ENCODE peak calls at places on chromosomes 13 and 19, in seven cellular contexts. One of them, this sample, is unnamed.

GRCh38 chr19:51521796-51522195 is 9.7 kb downstream of the SIGLEC6 start:
- DNase-seq in pancreas: no peak
- DNase-seq in heart right ventricle: no peak
- DNase-seq in cardiac fibroblast: no peak
- DNase-seq in upper lobe of right lung: no peak
- DNase-seq in prostate gland: no peak
- DNase-seq in ovary: no peak
- DNase-seq in this sample: no peak

GRCh38 chr13:70527553-70527952 is 419.3 kb upstream of the KLHL1 start:
- DNase-seq in heart right ventricle: no peak
- DNase-seq in ovary: no peak
- DNase-seq in prostate gland: no peak
- DNase-seq in cardiac fibroblast: no peak
- DNase-seq in upper lobe of right lung: no peak
- DNase-seq in pancreas: no peak
- DNase-seq in this sample: no peak

GRCh38 chr13:85738696-85739320 is 60.4 kb downstream of the SLITRK6 start:
- DNase-seq in prostate gland: no peak
- DNase-seq in cardiac fibroblast: no peak
- DNase-seq in heart right ventricle: no peak
- DNase-seq in upper lobe of right lung: no peak
- DNase-seq in ovary: no peak
- DNase-seq in pancreas: no peak
- DNase-seq in this sample: no peak

GRCh38 chr13:97344250-97345175 is 89.5 kb upstream of the RAP2A start:
- DNase-seq in cardiac fibroblast: peak; percentile 80
- DNase-seq in prostate gland: peak; percentile 42
- DNase-seq in pancreas: peak; percentile 36
- DNase-seq in ovary: peak; percentile 62
- DNase-seq in heart right ventricle: peak; percentile 70
- DNase-seq in upper lobe of right lung: no peak
- DNase-seq in this sample: peak; percentile 81

GRCh38 chr13:113109151-113110047 is 3.8 kb downstream of the F7 start:
- DNase-seq in pancreas: no peak
- DNase-seq in prostate gland: no peak
- DNase-seq in ovary: peak; percentile 20
- DNase-seq in upper lobe of right lung: peak; percentile 56
- DNase-seq in heart right ventricle: no peak
- DNase-seq in cardiac fibroblast: no peak
- DNase-seq in this sample: peak; percentile 58

GRCh38 chr19:17797397-17798201 is 2.7 kb downstream of the B3GNT3 start:
- DNase-seq in cardiac fibroblast: no peak
- DNase-seq in prostate gland: peak; percentile 47
- DNase-seq in ovary: no peak
- DNase-seq in pancreas: peak; percentile 79
- DNase-seq in heart right ventricle: no peak
- DNase-seq in upper lobe of right lung: no peak
- DNase-seq in this sample: no peak

GRCh38 chr13:99796175-99796819 is 175.3 kb downstream of the ZIC5 start:
- DNase-seq in heart right ventricle: no peak
- DNase-seq in pancreas: no peak
- DNase-seq in upper lobe of right lung: no peak
- DNase-seq in ovary: peak; percentile 27
- DNase-seq in prostate gland: no peak
- DNase-seq in cardiac fibroblast: peak; percentile 30
- DNase-seq in this sample: no peak

GRCh38 chr13:99382428-99383133 is 75.4 kb upstream of the GPR183 start:
- DNase-seq in prostate gland: no peak
- DNase-seq in pancreas: no peak
- DNase-seq in heart right ventricle: no peak
- DNase-seq in cardiac fibroblast: no peak
- DNase-seq in ovary: no peak
- DNase-seq in upper lobe of right lung: no peak
- DNase-seq in this sample: peak; percentile 50

GRCh38 chr19:16419671-16420394 is 51.9 kb downstream of the EPS15L1 start:
- DNase-seq in heart right ventricle: no peak
- DNase-seq in cardiac fibroblast: no peak
- DNase-seq in prostate gland: no peak
- DNase-seq in pancreas: no peak
- DNase-seq in ovary: no peak
- DNase-seq in upper lobe of right lung: no peak
- DNase-seq in this sample: no peak

GRCh38 chr13:100957741-100958140 is 283.1 kb upstream of the TMTC4 start:
- DNase-seq in upper lobe of right lung: no peak
- DNase-seq in prostate gland: no peak
- DNase-seq in cardiac fibroblast: no peak
- DNase-seq in pancreas: no peak
- DNase-seq in heart right ventricle: no peak
- DNase-seq in ovary: no peak
- DNase-seq in this sample: no peak

DNA sequence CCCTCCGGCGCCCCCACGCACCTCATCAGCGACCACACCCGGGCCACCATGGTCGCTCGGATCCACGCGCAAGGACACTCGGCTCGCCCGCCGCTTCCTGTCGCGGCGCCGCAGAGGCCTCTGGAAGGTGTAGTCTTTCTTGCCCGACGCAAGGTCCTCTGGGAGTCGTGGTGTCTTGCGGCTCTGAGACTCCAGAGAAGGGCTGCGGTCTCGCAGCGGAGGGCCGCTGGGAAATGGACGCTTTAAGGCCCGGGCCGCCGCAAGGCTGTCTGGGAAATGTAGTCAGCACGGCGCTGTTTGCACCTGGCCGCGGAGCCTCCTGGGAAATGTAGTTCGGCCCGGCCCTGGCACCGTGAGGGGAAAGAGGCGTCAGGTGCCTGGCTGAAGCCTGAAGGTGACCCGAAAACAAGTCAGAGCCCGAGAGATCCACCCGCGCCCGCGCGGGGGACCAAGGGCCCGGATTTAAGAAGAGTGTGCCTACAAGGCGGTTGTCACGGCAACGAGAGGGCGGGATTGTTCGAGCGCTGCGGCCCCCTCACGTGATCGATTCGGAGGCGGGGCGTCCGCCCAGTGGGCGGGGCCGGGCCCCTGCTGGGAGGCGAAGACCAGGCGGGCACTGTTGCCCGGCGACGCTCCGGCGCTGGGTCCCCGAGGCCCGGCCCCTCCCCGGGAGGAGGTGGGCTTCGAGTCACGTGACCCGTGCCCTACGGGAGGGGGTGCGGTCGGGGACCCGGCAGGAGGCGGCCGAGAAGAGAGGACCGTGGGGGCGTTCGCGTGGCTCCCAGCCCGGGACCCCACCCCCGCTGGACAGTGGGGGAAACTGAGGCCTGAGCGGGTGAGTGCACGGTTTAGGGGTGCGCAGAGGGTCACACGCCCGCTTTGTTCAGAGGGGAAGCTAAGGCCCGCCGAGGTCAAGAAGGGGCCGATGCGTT is at the start of the genes HSD11B1L and MICOS13:
- DNase-seq in ovary: peak; percentile 99
- DNase-seq in cardiac fibroblast: peak; percentile 99
- DNase-seq in upper lobe of right lung: peak; percentile 99
- DNase-seq in prostate gland: peak; percentile 99
- DNase-seq in pancreas: peak; percentile 99
- DNase-seq in heart right ventricle: peak; percentile 99
- DNase-seq in this sample: peak; percentile 99
- H3K4me3 ChIP-seq in ovary: peak within 1 kb of the TSS; percentile 94
- H3K4me3 ChIP-seq in cardiac fibroblast: peak within 1 kb of the TSS; percentile 99
- H3K4me3 ChIP-seq in upper lobe of right lung: peak within 1 kb of the TSS; percentile 95
- H3K4me3 ChIP-seq in prostate gland: peak within 1 kb of the TSS; percentile 84
- H3K4me3 ChIP-seq in pancreas: peak within 1 kb of the TSS; percentile 93
- H3K4me3 ChIP-seq in heart right ventricle: peak within 1 kb of the TSS; percentile 85
- H3K4me3 ChIP-seq in this sample: peak within 1 kb of the TSS; percentile 95

GRCh38 chr19:14407889-14408640 is 11.1 kb downstream of the DDX39A start:
- DNase-seq in upper lobe of right lung: no peak
- DNase-seq in pancreas: no peak
- DNase-seq in cardiac fibroblast: no peak
- DNase-seq in prostate gland: no peak
- DNase-seq in heart right ventricle: no peak
- DNase-seq in ovary: no peak
- DNase-seq in this sample: no peak

GRCh38 chr19:14404322-14404721 is 14.8 kb downstream of the DDX39A start:
- DNase-seq in ovary: no peak
- DNase-seq in heart right ventricle: no peak
- DNase-seq in prostate gland: no peak
- DNase-seq in pancreas: no peak
- DNase-seq in upper lobe of right lung: no peak
- DNase-seq in cardiac fibroblast: no peak
- DNase-seq in this sample: no peak

GRCh38 chr19:14405380-14405757 is 13.8 kb downstream of the DDX39A start:
- DNase-seq in ovary: no peak
- DNase-seq in pancreas: no peak
- DNase-seq in prostate gland: no peak
- DNase-seq in cardiac fibroblast: no peak
- DNase-seq in upper lobe of right lung: no peak
- DNase-seq in heart right ventricle: no peak
- DNase-seq in this sample: no peak

GRCh38 chr19:14406645-14407331 is 12.4 kb downstream of the DDX39A start:
- DNase-seq in heart right ventricle: no peak
- DNase-seq in pancreas: no peak
- DNase-seq in cardiac fibroblast: no peak
- DNase-seq in ovary: no peak
- DNase-seq in prostate gland: no peak
- DNase-seq in upper lobe of right lung: no peak
- DNase-seq in this sample: no peak

DNA sequence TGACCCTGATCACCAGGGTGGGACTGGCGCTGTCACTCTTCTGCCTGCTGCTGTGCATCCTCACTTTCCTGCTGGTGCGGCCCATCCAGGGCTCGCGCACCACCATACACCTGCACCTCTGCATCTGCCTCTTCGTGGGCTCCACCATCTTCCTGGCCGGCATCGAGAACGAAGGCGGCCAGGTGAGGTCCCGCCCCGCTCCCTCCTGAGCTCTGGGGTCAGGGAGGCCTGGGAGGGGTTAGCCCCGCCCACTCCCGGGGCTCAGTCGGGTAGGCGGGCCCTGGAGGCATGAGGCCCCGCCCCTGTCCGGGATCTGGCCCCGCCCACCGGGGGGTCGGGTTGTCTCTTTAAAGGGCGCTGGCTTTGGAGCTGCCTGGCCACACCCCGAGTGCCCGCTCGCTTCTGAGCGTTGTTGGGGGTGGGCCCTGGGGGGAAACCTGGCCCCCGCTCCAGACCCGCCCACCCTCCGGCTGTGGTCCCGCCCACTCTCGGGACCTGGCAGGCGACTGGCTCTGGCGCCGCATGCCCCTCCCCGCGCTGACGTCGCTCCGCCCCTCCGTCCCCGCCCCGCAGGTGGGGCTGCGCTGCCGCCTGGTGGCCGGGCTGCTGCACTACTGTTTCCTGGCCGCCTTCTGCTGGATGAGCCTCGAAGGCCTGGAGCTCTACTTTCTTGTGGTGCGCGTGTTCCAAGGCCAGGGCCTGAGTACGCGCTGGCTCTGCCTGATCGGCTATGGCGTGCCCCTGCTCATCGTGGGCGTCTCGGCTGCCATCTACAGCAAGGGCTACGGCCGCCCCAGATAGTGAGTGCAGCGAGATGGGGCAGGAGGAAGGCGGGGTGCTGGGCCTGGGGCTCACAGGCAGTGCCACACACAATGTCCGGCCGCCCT is 13.1 kb downstream of the DDX39A start:
- DNase-seq in heart right ventricle: peak; percentile 82
- DNase-seq in cardiac fibroblast: peak; percentile 92
- DNase-seq in upper lobe of right lung: peak; percentile 94
- DNase-seq in ovary: peak; percentile 92
- DNase-seq in prostate gland: peak; percentile 80
- DNase-seq in pancreas: peak; percentile 84
- DNase-seq in this sample: peak; percentile 93
- H3K4me3 ChIP-seq in heart right ventricle: peak overlapping the region; percentile 40
- H3K4me3 ChIP-seq in cardiac fibroblast: peak overlapping the region; percentile 6
- H3K4me3 ChIP-seq in upper lobe of right lung: no peak overlapping the region
- H3K4me3 ChIP-seq in ovary: no peak overlapping the region
- H3K4me3 ChIP-seq in prostate gland: peak overlapping the region; percentile 17
- H3K4me3 ChIP-seq in pancreas: peak overlapping the region; percentile 35
- H3K4me3 ChIP-seq in this sample: peak overlapping the region; percentile 35

DNA sequence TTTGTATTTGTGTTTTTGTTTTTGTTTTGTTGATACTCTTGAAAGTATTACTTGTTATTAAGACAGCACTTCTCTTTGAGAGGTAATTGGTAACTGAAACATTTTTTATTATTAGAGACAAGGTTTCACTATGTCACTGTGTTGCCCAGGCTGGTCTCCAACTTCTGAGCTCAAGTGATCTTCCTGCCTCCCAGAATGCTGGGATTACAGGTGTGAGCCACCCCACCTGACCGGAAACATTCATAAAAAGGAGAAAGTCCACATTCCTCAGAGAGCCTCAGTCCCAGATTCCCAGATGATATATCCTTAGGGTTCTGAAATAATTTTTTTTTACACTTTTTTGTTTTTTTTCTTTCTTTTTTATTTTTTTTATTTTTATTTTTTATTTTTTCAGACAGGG is 2.7 kb downstream of the CARM1 start:
- DNase-seq in heart right ventricle: no peak
- DNase-seq in ovary: no peak
- DNase-seq in cardiac fibroblast: no peak
- DNase-seq in prostate gland: no peak
- DNase-seq in pancreas: no peak
- DNase-seq in upper lobe of right lung: no peak
- DNase-seq in this sample: no peak
- H3K4me3 ChIP-seq in heart right ventricle: no peak overlapping the region
- H3K4me3 ChIP-seq in ovary: no peak overlapping the region
- H3K4me3 ChIP-seq in cardiac fibroblast: no peak overlapping the region
- H3K4me3 ChIP-seq in prostate gland: no peak overlapping the region
- H3K4me3 ChIP-seq in pancreas: no peak overlapping the region
- H3K4me3 ChIP-seq in upper lobe of right lung: no peak overlapping the region
- H3K4me3 ChIP-seq in this sample: no peak overlapping the region

DNA sequence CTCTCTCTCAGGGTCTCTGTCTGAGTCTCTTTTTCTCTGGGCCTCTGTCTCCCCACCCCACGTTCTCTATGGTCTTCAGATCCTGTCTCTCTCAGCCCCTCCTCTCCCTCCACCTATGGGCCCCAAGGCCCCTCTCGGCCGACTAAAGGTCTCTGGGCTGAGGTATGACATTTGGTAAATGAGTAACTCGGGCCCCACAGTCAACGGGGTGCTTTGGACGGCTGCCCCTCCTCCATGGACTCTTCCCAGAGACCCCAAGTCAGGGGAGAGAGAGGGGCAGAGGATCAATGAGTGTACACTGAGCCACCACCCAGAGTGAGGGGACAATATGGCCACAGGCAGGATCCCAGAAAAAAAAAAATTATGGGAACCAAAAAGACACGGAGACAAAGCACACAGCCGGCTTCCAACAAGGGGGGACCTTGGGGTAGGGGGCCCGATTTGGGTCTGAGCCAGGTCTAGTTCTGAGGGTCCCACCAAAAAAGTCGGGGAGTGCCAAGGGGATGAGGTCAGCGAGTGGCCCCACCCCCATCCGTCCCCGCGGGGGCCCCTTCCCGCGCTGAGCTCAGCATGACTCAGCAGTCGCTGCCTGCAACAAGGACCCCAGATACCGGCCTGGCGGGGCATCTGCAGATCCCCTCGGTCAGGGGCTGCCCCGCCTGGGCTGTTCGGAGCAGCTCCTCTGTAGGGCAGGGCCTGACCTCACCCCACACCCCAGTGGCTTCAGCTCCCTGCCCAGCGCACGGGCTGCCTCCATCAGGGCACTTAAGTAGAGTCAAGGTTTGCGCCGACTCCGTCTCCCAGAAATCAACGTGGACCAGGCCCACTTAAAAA is 1.5 kb upstream of the FTL start:
- DNase-seq in cardiac fibroblast: peak; percentile 79
- DNase-seq in pancreas: peak; percentile 63
- DNase-seq in upper lobe of right lung: peak; percentile 91
- DNase-seq in prostate gland: peak; percentile 47
- DNase-seq in ovary: peak; percentile 87
- DNase-seq in heart right ventricle: peak; percentile 82
- DNase-seq in this sample: peak; percentile 95
- H3K4me3 ChIP-seq in cardiac fibroblast: peak overlapping the region; percentile 22
- H3K4me3 ChIP-seq in pancreas: peak overlapping the region; percentile 84
- H3K4me3 ChIP-seq in upper lobe of right lung: peak overlapping the region; percentile 89
- H3K4me3 ChIP-seq in prostate gland: no peak overlapping the region
- H3K4me3 ChIP-seq in ovary: peak overlapping the region; percentile 30
- H3K4me3 ChIP-seq in heart right ventricle: peak overlapping the region; percentile 91
- H3K4me3 ChIP-seq in this sample: peak overlapping the region; percentile 90